ENCODE peak calls at places on chromosomes 16 and 17, in eight cellular contexts. F is left ventricle myocardium inferior, M is neural crest cell, O is right lobe of liver, R is hepatocyte, I is A549, X is cardiac fibroblast, L is psoas muscle. E is an unnamed sample.

GRCh38 chr17:60077672-60078519 is 825 bp downstream of the HEATR6 start:
- DNase-seq in F (no peak), M (no peak), O (no peak), R (peak; percentile 30), I (no peak), X (peak; percentile 46), L (no peak), E (no peak)

GRCh38 chr16:74724820-74725549 is 24.3 kb upstream of the MLKL start:
- DNase-seq in F (no peak), M (peak; percentile 21), O (no peak), R (no peak), I (no peak), X (peak; percentile 51), L (peak; percentile 36), E (peak; percentile 76)

GRCh38 chr16:51773051-51773450 is 622.0 kb upstream of the SALL1 start:
- DNase-seq in F (no peak), M (no peak), O (no peak), R (no peak), I (no peak), X (no peak), L (no peak), E (no peak)

GRCh38 chr16:13733561-13733960 is 186.4 kb upstream of the ERCC4 start:
- DNase-seq in F (no peak), M (no peak), O (no peak), R (no peak), I (no peak), X (no peak), L (no peak), E (no peak)

GRCh38 chr17:77424585-77425344 is 284.0 kb downstream of the SEC14L1 start:
- DNase-seq in F (peak; percentile 95), M (no peak), O (peak; percentile 83), R (peak; percentile 90), I (no peak), X (peak; percentile 99), L (peak; percentile 94), E (no peak)

GRCh38 chr17:41811549-41812175 is at the start of gene P3H4:
- DNase-seq in F (peak; percentile 78), M (peak; percentile 73), O (peak; percentile 83), R (peak; percentile 93), I (peak; percentile 86), X (peak; percentile 82), L (peak; percentile 89), E (peak; percentile 70)

GRCh38 chr16:75102595-75102994 is 14.0 kb downstream of the LDHD start:
- DNase-seq in F (no peak), M (no peak), O (peak; percentile 37), R (no peak), I (no peak), X (no peak), L (no peak), E (no peak)

GRCh38 chr17:58319181-58320162 is 9.1 kb downstream of the TSPOAP1 start:
- DNase-seq in F (peak; percentile 5), M (no peak), O (peak; percentile 42), R (no peak), I (no peak), X (no peak), L (peak; percentile 48), E (no peak)

GRCh38 chr16:53053967-53054669 is 673 bp upstream of the CHD9 start:
- DNase-seq in F (peak; percentile 62), M (no peak), O (peak; percentile 74), R (peak; percentile 34), I (no peak), X (peak; percentile 65), L (peak; percentile 74), E (no peak)

GRCh38 chr16:29745853-29746345 is at the start of gene C16orf54:
- DNase-seq in F (peak; percentile 70), M (no peak), O (peak; percentile 85), R (no peak), I (no peak), X (no peak), L (peak; percentile 80), E (no peak)

GRCh38 chr17:63647065-63647725 is 25.0 kb downstream of the MAP3K3 start:
- DNase-seq in F (no peak), M (no peak), O (no peak), R (peak; percentile 8), I (no peak), X (peak; percentile 61), L (no peak), E (no peak)

GRCh38 chr17:6161456-6161855 is 91.3 kb downstream of the WSCD1 start:
- DNase-seq in F (no peak), M (no peak), O (no peak), R (no peak), I (no peak), X (no peak), L (no peak), E (peak; percentile 24)

GRCh38 chr16:73878616-73879015 is 418.0 kb upstream of the PSMD7 start:
- DNase-seq in F (no peak), M (no peak), O (no peak), R (peak; percentile 72), I (peak; percentile 27), X (peak; percentile 84), L (no peak), E (peak; percentile 48)

GRCh38 chr17:10178789-10179075 is 19.7 kb downstream of the GAS7 start:
- DNase-seq in F (no peak), M (no peak), O (no peak), R (no peak), I (no peak), X (no peak), L (no peak), E (no peak)

GRCh38 chr16:50185005-50185505 is 31.9 kb downstream of the TENT4B start:
- DNase-seq in F (no peak), M (no peak), O (no peak), R (peak; percentile 53), I (no peak), X (peak; percentile 50), L (no peak), E (no peak)

GRCh38 chr17:74211141-74211928 is 2.0 kb upstream of the TTYH2 start:
- DNase-seq in F (no peak), M (no peak), O (no peak), R (peak; percentile 51), I (no peak), X (no peak), L (no peak), E (peak; percentile 13)

GRCh38 chr17:74213897-74214386 is 571 bp downstream of the TTYH2 start:
- DNase-seq in F (peak; percentile 44), M (no peak), O (no peak), R (no peak), I (no peak), X (no peak), L (peak; percentile 72), E (no peak)

GRCh38 chr17:74211929-74212261 is 1.5 kb upstream of the TTYH2 start:
- DNase-seq in F (no peak), M (no peak), O (no peak), R (no peak), I (no peak), X (no peak), L (no peak), E (no peak)

GRCh38 chr17:74212913-74213791 is at the start of gene TTYH2:
- DNase-seq in F (peak; percentile 89), M (peak; percentile 66), O (peak; percentile 94), R (peak; percentile 95), I (peak; percentile 84), X (peak; percentile 92), L (peak; percentile 94), E (peak; percentile 84)

GRCh38 chr17:74212262-74212912 is 984 bp upstream of the TTYH2 start:
- DNase-seq in F (peak; percentile 24), M (no peak), O (no peak), R (peak; percentile 42), I (no peak), X (no peak), L (peak; percentile 68), E (peak; percentile 16)
- TF ChIP-seq CTCF in F (no peak), M (no peak), O (no peak), R (no peak), I (no peak), X (no peak), L (no peak), E (no peak)

DNA sequence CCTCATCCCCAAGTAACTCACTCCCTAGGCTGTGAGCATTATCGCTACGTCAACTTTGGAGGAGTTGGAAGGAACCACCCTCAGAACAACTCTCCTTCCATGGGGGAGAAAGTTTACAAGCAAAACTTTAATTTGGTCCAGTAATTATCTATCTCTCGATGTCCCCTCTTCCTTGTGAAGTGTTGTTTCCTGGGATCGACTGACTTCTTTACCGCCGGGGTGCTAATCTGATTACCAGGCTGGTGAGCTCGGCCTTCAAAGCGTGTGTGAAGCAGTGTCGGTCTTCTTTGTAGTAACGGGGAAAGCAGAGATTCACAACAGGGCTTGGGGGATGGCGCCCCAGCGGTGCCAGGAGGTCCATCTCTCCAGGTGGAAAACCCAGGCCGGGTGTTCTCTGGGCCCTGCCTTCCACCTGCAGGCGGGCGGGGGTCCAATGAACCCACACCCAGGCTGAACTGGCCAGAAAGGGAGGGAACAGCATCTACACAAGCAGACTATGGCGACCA is 14.5 kb upstream of the FOXF1 start:
- DNase-seq in F (no peak), M (no peak), O (no peak), R (no peak), I (no peak), X (no peak), L (no peak), E (no peak)
- TF ChIP-seq CTCF in F (no peak), M (no peak), O (no peak), R (no peak), I (no peak), X (no peak), L (no peak), E (no peak)

DNA sequence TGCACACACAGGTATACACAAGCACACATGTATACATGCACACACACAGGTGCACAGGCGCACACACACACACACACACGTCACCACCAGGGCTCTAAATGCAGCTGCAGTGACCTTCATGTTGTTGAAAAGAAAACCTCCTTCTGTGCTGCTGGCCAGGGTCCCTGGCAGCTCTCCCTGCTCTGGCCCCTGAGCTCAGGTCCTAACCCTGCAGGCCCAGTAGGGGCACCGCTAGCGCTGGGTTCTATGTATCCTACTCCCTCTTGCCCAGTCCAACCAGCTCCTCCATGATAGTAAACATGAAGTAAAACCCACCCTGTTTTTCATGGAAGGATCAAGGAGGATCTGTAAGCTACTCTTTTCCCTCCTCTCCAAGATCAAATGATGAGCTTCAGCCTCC is 172.8 kb downstream of the RBFOX3 start:
- DNase-seq in F (no peak), M (no peak), O (no peak), R (no peak), I (no peak), X (no peak), L (no peak), E (no peak)
- TF ChIP-seq CTCF in F (no peak), M (no peak), O (no peak), R (no peak), I (no peak), X (no peak), L (no peak), E (no peak)

DNA sequence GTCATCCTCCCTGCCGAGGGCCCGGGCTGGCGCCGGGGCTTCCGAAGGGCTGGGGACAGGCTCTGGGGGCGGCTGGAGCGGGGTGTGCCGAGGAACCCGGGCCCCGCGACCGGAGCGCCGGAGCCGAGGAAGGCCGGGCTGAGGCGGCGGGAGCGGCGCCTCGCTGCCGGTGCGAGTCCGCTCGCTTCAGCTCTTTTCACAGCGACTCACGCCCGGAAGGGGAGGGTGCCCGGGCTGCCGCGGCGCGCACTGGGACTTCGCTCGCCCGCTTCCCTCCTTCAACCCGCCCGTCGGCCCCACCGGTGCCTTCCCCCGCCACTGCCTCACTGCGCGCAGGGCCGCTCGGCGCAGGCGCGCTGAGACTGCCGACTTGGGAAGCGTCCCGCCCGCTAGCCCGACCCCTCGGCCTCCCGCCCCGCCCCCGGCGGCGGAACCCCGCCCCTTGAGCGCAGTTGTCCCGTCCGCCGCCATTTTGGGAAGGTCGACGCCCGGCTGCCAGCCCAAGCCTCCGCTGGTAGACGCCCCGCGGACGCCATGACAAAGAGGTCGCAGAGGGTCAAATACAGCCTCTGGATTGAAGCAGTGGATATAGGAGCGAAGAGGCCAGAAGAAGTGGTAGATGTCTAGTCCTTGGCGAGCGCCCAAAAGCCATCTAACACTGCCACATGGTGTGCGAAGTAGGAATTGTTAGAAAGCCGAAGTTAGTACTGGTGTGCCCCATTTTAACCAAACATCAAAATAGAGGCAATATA is at the start of gene UBE2G1:
- DNase-seq in F (peak; percentile 98), M (peak; percentile 99), O (peak; percentile 99), R (peak; percentile 99), I (peak; percentile 99), X (peak; percentile 98), L (peak; percentile 99), E (peak; percentile 97)
- TF ChIP-seq CTCF in F (peak; percentile 26), M (peak; percentile 60), O (peak; percentile 6), R (peak; percentile 44), I (peak; percentile 64), X (peak; percentile 19), L (peak; percentile 26), E (no peak)